ENCODE peak calls at places on chromosome 10, in five cellular contexts. One of them, this sample, is unnamed.

GRCh38 chr10:43000651-43001426 is 76.0 kb upstream of the RET start:
- DNase-seq in sigmoid colon: no peak
- DNase-seq in transverse colon: no peak
- DNase-seq in GM12878: no peak
- DNase-seq in breast epithelium: no peak
- DNase-seq in this sample: no peak

GRCh38 chr10:34978080-34978479 is 112.1 kb downstream of the CUL2 start:
- DNase-seq in sigmoid colon: no peak
- DNase-seq in transverse colon: no peak
- DNase-seq in GM12878: no peak
- DNase-seq in breast epithelium: no peak
- DNase-seq in this sample: no peak

GRCh38 chr10:127922675-127923366 is 15.9 kb downstream of the PTPRE start:
- DNase-seq in sigmoid colon: peak; percentile 82
- DNase-seq in transverse colon: peak; percentile 27
- DNase-seq in GM12878: no peak
- DNase-seq in breast epithelium: peak; percentile 87
- DNase-seq in this sample: no peak

GRCh38 chr10:10508241-10508640 is 509.4 kb upstream of the CELF2 start:
- DNase-seq in sigmoid colon: no peak
- DNase-seq in transverse colon: no peak
- DNase-seq in GM12878: no peak
- DNase-seq in breast epithelium: no peak
- DNase-seq in this sample: no peak

GRCh38 chr10:95906675-95907453 is 911 bp upstream of the CC2D2B start:
- DNase-seq in sigmoid colon: peak; percentile 73
- DNase-seq in transverse colon: peak; percentile 52
- DNase-seq in GM12878: peak; percentile 25
- DNase-seq in breast epithelium: no peak
- DNase-seq in this sample: no peak

GRCh38 chr10:23718946-23719345 is 280.1 kb downstream of the OTUD1 start:
- DNase-seq in sigmoid colon: no peak
- DNase-seq in transverse colon: no peak
- DNase-seq in GM12878: no peak
- DNase-seq in breast epithelium: no peak
- DNase-seq in this sample: no peak

GRCh38 chr10:28940158-28940888 is 263.0 kb downstream of the BAMBI start:
- DNase-seq in sigmoid colon: no peak
- DNase-seq in transverse colon: no peak
- DNase-seq in GM12878: no peak
- DNase-seq in breast epithelium: no peak
- DNase-seq in this sample: no peak

GRCh38 chr10:127577376-127577775 is 28.3 kb downstream of the NPS start:
- DNase-seq in sigmoid colon: no peak
- DNase-seq in transverse colon: no peak
- DNase-seq in GM12878: no peak
- DNase-seq in breast epithelium: no peak
- DNase-seq in this sample: no peak

GRCh38 chr10:72340510-72340895 is 14.2 kb downstream of the DNAJB12 start:
- DNase-seq in sigmoid colon: no peak
- DNase-seq in transverse colon: peak; percentile 77
- DNase-seq in GM12878: no peak
- DNase-seq in breast epithelium: no peak
- DNase-seq in this sample: no peak

GRCh38 chr10:59708816-59709471 is 706 bp downstream of the SLC16A9 start:
- DNase-seq in sigmoid colon: peak; percentile 58
- DNase-seq in transverse colon: peak; percentile 49
- DNase-seq in GM12878: no peak
- DNase-seq in breast epithelium: no peak
- DNase-seq in this sample: no peak

GRCh38 chr10:46525177-46525823 is 31.2 kb downstream of the GPRIN2 start:
- DNase-seq in sigmoid colon: peak; percentile 19
- DNase-seq in transverse colon: peak; percentile 7
- DNase-seq in GM12878: no peak
- DNase-seq in breast epithelium: no peak
- DNase-seq in this sample: no peak

GRCh38 chr10:340646-341045 is 205.4 kb downstream of the ZMYND11 start:
- DNase-seq in sigmoid colon: no peak
- DNase-seq in transverse colon: no peak
- DNase-seq in GM12878: no peak
- DNase-seq in breast epithelium: no peak
- DNase-seq in this sample: no peak

GRCh38 chr10:1938317-1938716 is 201.0 kb upstream of the ADARB2 start:
- DNase-seq in sigmoid colon: no peak
- DNase-seq in transverse colon: no peak
- DNase-seq in GM12878: no peak
- DNase-seq in breast epithelium: no peak
- DNase-seq in this sample: no peak

GRCh38 chr10:85645097-85645496 is 721.5 kb downstream of the GRID1 start:
- DNase-seq in sigmoid colon: no peak
- DNase-seq in transverse colon: no peak
- DNase-seq in GM12878: no peak
- DNase-seq in breast epithelium: no peak
- DNase-seq in this sample: peak; percentile 42

GRCh38 chr10:103192089-103192450 is 1.0 kb downstream of the NT5C2 start:
- DNase-seq in sigmoid colon: no peak
- DNase-seq in transverse colon: peak; percentile 16
- DNase-seq in GM12878: no peak
- DNase-seq in breast epithelium: no peak
- DNase-seq in this sample: no peak

GRCh38 chr10:110212119-110213006 is 5.0 kb downstream of the MXI1 start:
- DNase-seq in sigmoid colon: peak; percentile 74
- DNase-seq in transverse colon: peak; percentile 80
- DNase-seq in GM12878: no peak
- DNase-seq in breast epithelium: no peak
- DNase-seq in this sample: no peak

GRCh38 chr10:65911431-65911830 is 1014.4 kb upstream of the LRRTM3 start:
- DNase-seq in sigmoid colon: no peak
- DNase-seq in transverse colon: no peak
- DNase-seq in GM12878: no peak
- DNase-seq in breast epithelium: no peak
- DNase-seq in this sample: no peak

GRCh38 chr10:132310701-132311337 is 3.1 kb upstream of the STK32C start:
- DNase-seq in sigmoid colon: peak; percentile 46
- DNase-seq in transverse colon: no peak
- DNase-seq in GM12878: no peak
- DNase-seq in breast epithelium: no peak
- DNase-seq in this sample: no peak

GRCh38 chr10:132163278-132163765 is 23.4 kb upstream of the DPYSL4 start:
- DNase-seq in sigmoid colon: no peak
- DNase-seq in transverse colon: peak; percentile 51
- DNase-seq in GM12878: no peak
- DNase-seq in breast epithelium: no peak
- DNase-seq in this sample: no peak

DNA sequence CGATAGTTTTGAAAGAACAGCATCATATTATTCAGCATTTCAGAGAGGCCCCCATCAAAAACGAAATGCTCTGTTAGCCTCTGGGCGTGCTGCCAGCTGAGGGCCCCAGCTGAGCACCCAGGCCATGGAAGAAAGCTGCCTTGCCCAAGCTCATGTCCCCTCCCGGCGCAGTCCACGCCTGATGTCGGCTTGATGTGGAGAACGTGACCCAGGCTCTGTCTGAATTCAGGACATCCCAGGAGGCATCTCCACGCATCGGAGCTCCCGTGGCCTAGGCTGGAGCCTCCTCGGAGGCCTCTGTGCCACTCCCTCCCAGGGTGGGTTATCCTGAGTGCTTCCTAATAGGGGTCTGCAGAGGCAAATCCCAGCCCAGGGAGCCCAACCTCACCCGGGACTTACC is 218.3 kb upstream of the AKR1E2 start:
- DNase-seq in sigmoid colon: no peak
- DNase-seq in transverse colon: no peak
- DNase-seq in GM12878: no peak
- DNase-seq in breast epithelium: no peak
- DNase-seq in this sample: no peak
- TF ChIP-seq POLR2AphosphoS5 in sigmoid colon: no peak
- TF ChIP-seq POLR2AphosphoS5 in transverse colon: no peak
- TF ChIP-seq POLR2AphosphoS5 in GM12878: no peak
- TF ChIP-seq POLR2AphosphoS5 in breast epithelium: no peak
- TF ChIP-seq POLR2AphosphoS5 in this sample: no peak

DNA sequence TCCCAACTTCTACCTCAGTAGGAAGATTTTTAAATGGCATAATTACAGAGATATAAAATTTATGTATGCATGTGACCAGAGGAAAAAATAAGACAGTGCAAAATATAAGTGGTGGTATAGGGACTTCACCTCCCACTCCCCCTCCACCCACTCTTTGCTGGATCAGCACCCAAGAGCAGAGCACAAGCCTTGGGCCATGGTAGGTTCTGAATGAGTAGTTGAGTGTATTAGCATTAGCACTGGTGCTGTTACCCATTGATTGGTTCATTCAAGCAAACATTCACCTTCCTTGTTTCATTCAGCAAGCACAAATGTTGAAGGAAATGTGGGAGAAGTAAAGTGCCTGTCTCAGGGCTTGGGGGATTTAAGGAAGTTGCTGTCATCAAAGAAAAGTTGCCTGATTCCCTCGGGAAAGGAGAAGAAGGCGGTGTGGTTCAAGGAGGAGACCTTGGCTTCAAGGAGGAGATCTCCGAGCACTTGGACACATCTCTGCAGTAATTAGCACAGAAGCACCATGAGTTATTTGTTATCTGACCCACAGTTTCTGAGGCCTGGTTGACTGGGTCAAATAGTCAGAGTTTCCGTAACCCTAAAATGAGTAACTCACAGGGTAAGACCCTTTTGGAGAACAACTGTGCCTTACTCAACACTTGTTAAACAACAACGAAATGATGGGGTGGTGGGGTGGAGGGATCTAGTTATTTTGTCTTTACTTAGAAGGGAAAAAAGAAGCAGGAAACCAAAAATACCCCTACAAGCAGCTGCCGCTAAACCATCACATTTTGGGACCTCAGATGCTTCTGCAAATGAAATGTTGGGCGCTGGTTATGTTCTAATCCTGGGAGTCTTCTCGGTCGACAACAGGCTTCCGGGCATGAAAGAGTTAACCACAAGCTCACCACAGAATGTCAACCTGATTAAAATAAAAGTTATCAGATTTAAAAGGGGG is 17.2 kb downstream of the IL2RA start:
- DNase-seq in sigmoid colon: peak; percentile 2
- DNase-seq in transverse colon: no peak
- DNase-seq in GM12878: no peak
- DNase-seq in breast epithelium: no peak
- DNase-seq in this sample: peak; percentile 22
- H3K4me1 ChIP-seq in sigmoid colon: no peaks in the 10 kb centered on the region
- H3K4me1 ChIP-seq in transverse colon: no peaks in the 10 kb centered on the region
- H3K4me1 ChIP-seq in GM12878: peaks cover 39% of the 10 kb centered on the region
- H3K4me1 ChIP-seq in breast epithelium: peaks cover under 1% of the 10 kb centered on the region
- H3K4me1 ChIP-seq in this sample: peaks cover under 1% of the 10 kb centered on the region

GRCh38 chr10:26698909-26699308 is 1.4 kb downstream of the PDSS1 start:
- DNase-seq in sigmoid colon: no peak
- DNase-seq in transverse colon: no peak
- DNase-seq in GM12878: no peak
- DNase-seq in breast epithelium: no peak
- DNase-seq in this sample: no peak
- H3K4me3 ChIP-seq in sigmoid colon: no peak overlapping the region
- H3K4me3 ChIP-seq in transverse colon: peak overlapping the region; percentile 86
- H3K4me3 ChIP-seq in GM12878: peak overlapping the region; percentile 97
- H3K4me3 ChIP-seq in breast epithelium: peak overlapping the region; percentile 92
- H3K4me3 ChIP-seq in this sample: no peak overlapping the region

GRCh38 chr10:80523776-80524175 is 13.9 kb upstream of the SH2D4B start:
- DNase-seq in sigmoid colon: no peak
- DNase-seq in transverse colon: no peak
- DNase-seq in GM12878: no peak
- DNase-seq in breast epithelium: no peak
- DNase-seq in this sample: no peak
- TF ChIP-seq POLR2AphosphoS5 in sigmoid colon: no peak
- TF ChIP-seq POLR2AphosphoS5 in transverse colon: no peak
- TF ChIP-seq POLR2AphosphoS5 in GM12878: no peak
- TF ChIP-seq POLR2AphosphoS5 in breast epithelium: no peak
- TF ChIP-seq POLR2AphosphoS5 in this sample: no peak

DNA sequence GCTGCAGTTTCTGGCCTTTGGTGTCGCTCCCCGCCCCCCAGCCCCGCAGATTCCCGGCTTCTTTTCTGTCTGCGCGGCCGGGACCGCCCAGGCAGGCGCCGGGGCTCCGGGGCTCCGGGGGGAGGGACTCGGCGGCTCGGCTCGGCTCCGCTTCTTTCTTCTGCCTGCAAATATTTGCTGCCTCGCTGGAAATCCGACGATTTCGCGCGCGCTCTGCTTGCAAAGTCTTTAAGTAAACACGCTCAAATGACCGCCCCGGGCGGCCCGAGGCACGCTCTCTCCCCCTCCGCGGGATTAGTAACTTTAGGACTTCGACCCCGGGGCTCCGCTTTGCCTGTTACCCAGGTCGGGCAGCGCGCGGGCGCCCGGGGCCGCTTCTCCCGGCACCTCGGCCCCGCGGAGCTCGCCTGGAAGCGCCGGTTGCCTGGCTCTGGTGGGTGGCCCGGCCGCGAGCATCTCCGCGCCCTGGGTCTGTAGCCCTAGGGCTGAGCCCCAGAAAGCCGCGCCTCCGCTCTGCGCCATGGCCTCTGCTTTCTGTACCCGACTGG is 3.9 kb upstream of the GATA3 start:
- DNase-seq in sigmoid colon: no peak
- DNase-seq in transverse colon: no peak
- DNase-seq in GM12878: no peak
- DNase-seq in breast epithelium: no peak
- DNase-seq in this sample: no peak
- H3K4me1 ChIP-seq in sigmoid colon: peaks cover 70% of the 10 kb centered on the region
- H3K4me1 ChIP-seq in transverse colon: peaks cover 27% of the 10 kb centered on the region
- H3K4me1 ChIP-seq in GM12878: peaks cover 11% of the 10 kb centered on the region
- H3K4me1 ChIP-seq in breast epithelium: no peaks in the 10 kb centered on the region
- H3K4me1 ChIP-seq in this sample: peaks cover 51% of the 10 kb centered on the region

GRCh38 chr10:11824825-11825224 is 1.7 kb downstream of the PROSER2 start:
- DNase-seq in sigmoid colon: no peak
- DNase-seq in transverse colon: no peak
- DNase-seq in GM12878: no peak
- DNase-seq in breast epithelium: no peak
- DNase-seq in this sample: no peak
- H3K4me3 ChIP-seq in sigmoid colon: no peak overlapping the region
- H3K4me3 ChIP-seq in transverse colon: no peak overlapping the region
- H3K4me3 ChIP-seq in GM12878: no peak overlapping the region
- H3K4me3 ChIP-seq in breast epithelium: peak overlapping the region; percentile 93
- H3K4me3 ChIP-seq in this sample: peak overlapping the region; percentile 50

GRCh38 chr10:99782447-99783286 is at the start of gene ABCC2:
- DNase-seq in sigmoid colon: no peak
- DNase-seq in transverse colon: no peak
- DNase-seq in GM12878: no peak
- DNase-seq in breast epithelium: no peak
- DNase-seq in this sample: no peak
- TF ChIP-seq POLR2AphosphoS5 in sigmoid colon: no peak
- TF ChIP-seq POLR2AphosphoS5 in transverse colon: no peak
- TF ChIP-seq POLR2AphosphoS5 in GM12878: no peak
- TF ChIP-seq POLR2AphosphoS5 in breast epithelium: no peak
- TF ChIP-seq POLR2AphosphoS5 in this sample: no peak

This sample was measured in vagina.